ENCODE peak calls at places on chromosomes 1 and 21, in ten cellular contexts. X is NB4; N is AG04450; P is tibial artery; W is lower lobe of right lung; L is MCF 10A; O is heart left ventricle; Y is psoas muscle; A is CD8-positive, alpha-beta T cell; J is right atrium auricular region. D is an unnamed sample.

GRCh38 chr21:37603129-37603528 is 236.6 kb downstream of the DYRK1A start:
- DNase-seq in X (no peak), L (no peak), J (no peak), P (no peak), A (no peak), Y (no peak), O (no peak), N (no peak), W (no peak), D (no peak)

GRCh38 chr1:168958562-168959289 is 147.8 kb upstream of the ATP1B1 start:
- DNase-seq in P (no peak), N (no peak), A (no peak), L (no peak), X (no peak), J (no peak), O (no peak), Y (no peak), W (no peak), D (no peak)

GRCh38 chr1:9900142-9901043 is 9.7 kb downstream of the CTNNBIP1 start:
- DNase-seq in P (peak), L (no peak), W (peak), O (peak), J (peak), A (no peak), N (no peak), Y (peak), X (peak), D (peak)

GRCh38 chr1:22750671-22751016 is 40.0 kb downstream of the EPHB2 start:
- DNase-seq in A (no peak), N (no peak), Y (no peak), X (no peak), W (no peak), J (no peak), P (no peak), O (no peak), L (peak), D (no peak)

GRCh38 chr1:186442651-186443114 is 18.2 kb downstream of the PDC start:
- DNase-seq in O (no peak), J (no peak), X (peak), Y (no peak), W (no peak), A (no peak), L (peak), N (no peak), P (no peak), D (no peak)

GRCh38 chr1:172670316-172670715 is 11.4 kb downstream of the FASLG start:
- DNase-seq in A (no peak), O (no peak), L (no peak), X (no peak), Y (no peak), J (no peak), P (no peak), N (no peak), W (no peak), D (no peak)

GRCh38 chr21:46361937-46362336 is 38.0 kb downstream of the PCNT start:
- DNase-seq in N (no peak), Y (no peak), J (no peak), A (no peak), X (no peak), O (no peak), P (no peak), L (no peak), W (no peak), D (no peak)

GRCh38 chr1:91381844-91382243 is 22.8 kb downstream of the HFM1 start:
- DNase-seq in A (no peak), X (no peak), P (no peak), N (no peak), Y (no peak), W (no peak), J (no peak), O (no peak), L (no peak), D (no peak)

GRCh38 chr1:1432951-1433803 is 2.3 kb upstream of the VWA1 start:
- DNase-seq in W (peak), O (peak), Y (peak), P (peak), L (no peak), J (peak), N (no peak), X (no peak), A (no peak), D (no peak)

GRCh38 chr1:160837558-160838205 is 25.0 kb downstream of the CD244 start:
- DNase-seq in X (peak), L (no peak), P (no peak), J (no peak), W (peak), N (no peak), A (peak), Y (no peak), O (peak), D (peak)

GRCh38 chr1:84301759-84302380 is 362 bp downstream of the SAMD13 start:
- DNase-seq in X (no peak), Y (no peak), W (no peak), O (no peak), P (no peak), L (no peak), J (no peak), A (no peak), N (no peak), D (no peak)

GRCh38 chr1:101444873-101445618 is 208.2 kb downstream of the S1PR1 start:
- DNase-seq in J (no peak), L (no peak), X (no peak), W (no peak), A (no peak), P (no peak), Y (no peak), O (peak), N (no peak), D (no peak)

GRCh38 chr1:18093193-18093592 is 14.4 kb upstream of the IGSF21 start:
- DNase-seq in O (no peak), J (no peak), P (no peak), W (no peak), Y (no peak), X (no peak), A (no peak), N (no peak), L (no peak), D (no peak)

GRCh38 chr1:224736619-224737352 is 120.7 kb downstream of the CNIH3 start:
- DNase-seq in X (peak), N (no peak), W (no peak), O (peak), J (peak), P (peak), L (peak), A (no peak), Y (peak), D (no peak)

GRCh38 chr1:224733021-224733911 is 117.1 kb downstream of the CNIH3 start:
- DNase-seq in J (peak), L (no peak), A (no peak), O (peak), W (no peak), X (no peak), P (no peak), Y (no peak), N (no peak), D (no peak)

GRCh38 chr1:224735159-224735558 is 119.0 kb downstream of the CNIH3 start:
- DNase-seq in P (no peak), L (no peak), O (no peak), X (no peak), A (no peak), J (no peak), N (no peak), W (no peak), Y (no peak), D (no peak)

GRCh38 chr1:224732367-224733006 is 116.4 kb downstream of the CNIH3 start:
- DNase-seq in J (no peak), P (no peak), X (no peak), O (no peak), W (no peak), L (no peak), N (no peak), A (no peak), Y (no peak), D (no peak)

GRCh38 chr1:224734261-224734935 is 118.3 kb downstream of the CNIH3 start:
- DNase-seq in O (no peak), W (no peak), X (no peak), N (no peak), Y (no peak), L (no peak), A (no peak), J (no peak), P (no peak), D (no peak)
- TF ChIP-seq CTCF in O (no peak), W (no peak), X (no peak), N (peak), Y (no peak), L (no peak), A (no peak), J (peak), P (no peak), D (no peak)

DNA sequence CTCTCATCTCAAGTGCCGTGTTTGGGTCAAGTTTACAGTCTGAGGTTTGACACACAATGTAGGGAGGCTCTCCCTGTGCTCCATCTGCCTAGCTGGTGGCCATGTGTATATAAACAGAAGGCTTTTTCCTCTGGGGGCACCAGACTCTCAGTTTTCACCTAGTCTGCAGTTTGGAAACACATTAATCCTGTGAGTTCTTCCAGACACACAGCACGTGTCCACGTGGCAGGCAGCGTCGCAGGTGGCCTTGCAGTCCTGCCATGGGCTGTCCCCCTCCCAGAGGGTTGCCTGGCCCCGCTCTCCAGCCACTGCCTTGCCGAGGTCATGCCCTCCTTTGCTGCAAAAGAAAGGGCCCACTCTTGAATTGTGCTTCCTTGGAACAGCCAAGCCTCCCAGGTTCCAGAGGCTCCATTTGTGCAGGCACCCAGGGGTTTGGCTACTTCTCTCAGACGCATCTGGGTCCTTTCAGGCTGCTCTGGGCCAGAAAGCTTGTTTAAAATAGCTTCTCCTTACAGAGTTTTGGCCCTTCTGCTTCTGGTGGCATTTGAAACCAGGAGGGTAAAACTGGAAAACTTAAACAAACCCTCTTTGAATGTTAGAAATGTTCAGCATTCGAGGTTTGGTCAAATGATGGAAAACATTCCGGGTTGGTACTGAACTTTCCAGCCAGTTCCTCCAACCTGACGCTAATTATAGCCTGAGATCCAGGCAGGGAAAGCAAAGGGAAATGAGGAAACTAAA is 4.4 kb upstream of the RUNX1 start:
- DNase-seq in P (no peak), O (no peak), L (no peak), X (no peak), J (no peak), Y (no peak), W (no peak), N (no peak), A (no peak), D (no peak)
- TF ChIP-seq CTCF in P (no peak), O (no peak), L (no peak), X (no peak), J (no peak), Y (no peak), W (no peak), N (peak), A (no peak), D (no peak)

DNA sequence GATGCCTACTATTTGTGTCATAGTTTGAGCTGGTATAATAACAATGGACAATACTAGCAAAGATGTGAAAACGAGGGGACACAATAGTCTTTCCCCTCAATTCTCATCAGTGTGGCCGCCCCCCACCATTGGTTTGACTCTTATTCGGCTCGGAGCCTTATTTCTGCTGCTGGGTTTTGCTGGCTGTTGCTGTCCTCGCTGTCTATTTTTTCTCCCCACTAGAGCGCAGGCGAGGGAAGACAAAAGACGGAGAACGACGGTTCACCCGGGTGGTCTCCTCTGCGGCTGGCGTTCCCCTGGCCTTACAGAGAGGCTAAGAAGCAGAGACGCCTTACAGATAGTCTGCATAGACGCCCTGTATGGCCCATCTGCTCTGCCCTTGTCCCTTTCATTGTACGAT is 19.4 kb downstream of the CLIC6 start:
- DNase-seq in A (no peak), P (no peak), O (no peak), X (peak), J (no peak), L (peak), Y (no peak), W (no peak), N (no peak), D (no peak)
- TF ChIP-seq CTCF in A (no peak), P (no peak), O (peak), X (peak), J (no peak), L (peak), Y (no peak), W (no peak), N (no peak), D (no peak)

DNA sequence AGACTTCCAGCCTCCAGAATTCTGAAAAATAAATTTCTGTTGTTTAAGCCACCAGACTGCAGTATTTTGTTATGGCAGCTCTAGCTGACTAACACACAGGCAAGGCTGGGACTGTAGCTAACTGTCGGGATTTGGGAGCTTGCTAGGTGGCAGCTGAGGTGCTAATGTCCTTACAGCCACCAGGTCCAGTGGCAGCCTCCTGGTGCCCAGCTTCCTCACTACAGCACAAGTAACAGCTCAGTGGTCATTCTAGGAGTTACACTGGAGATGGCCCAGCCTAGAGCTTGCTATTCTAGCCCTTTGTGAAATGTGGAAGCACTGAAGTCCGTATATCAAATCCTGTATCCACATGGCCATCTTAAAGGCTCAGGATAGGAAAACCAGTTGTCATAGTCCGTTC is 4.3 kb upstream of the C1orf115 start:
- DNase-seq in P (no peak), A (no peak), N (no peak), W (no peak), O (no peak), X (no peak), L (no peak), Y (no peak), J (no peak), D (no peak)
- TF ChIP-seq CTCF in P (no peak), A (no peak), N (no peak), W (no peak), O (no peak), X (no peak), L (no peak), Y (no peak), J (no peak), D (no peak)

GRCh38 chr1:71196685-71197084 is 115.8 kb upstream of the ZRANB2 start:
- DNase-seq in P (no peak), X (peak), L (peak), O (no peak), J (no peak), N (peak), A (no peak), W (no peak), Y (no peak), D (no peak)
- TF ChIP-seq CTCF in P (no peak), X (no peak), L (peak), O (peak), J (peak), N (peak), A (no peak), W (peak), Y (peak), D (no peak)

DNA sequence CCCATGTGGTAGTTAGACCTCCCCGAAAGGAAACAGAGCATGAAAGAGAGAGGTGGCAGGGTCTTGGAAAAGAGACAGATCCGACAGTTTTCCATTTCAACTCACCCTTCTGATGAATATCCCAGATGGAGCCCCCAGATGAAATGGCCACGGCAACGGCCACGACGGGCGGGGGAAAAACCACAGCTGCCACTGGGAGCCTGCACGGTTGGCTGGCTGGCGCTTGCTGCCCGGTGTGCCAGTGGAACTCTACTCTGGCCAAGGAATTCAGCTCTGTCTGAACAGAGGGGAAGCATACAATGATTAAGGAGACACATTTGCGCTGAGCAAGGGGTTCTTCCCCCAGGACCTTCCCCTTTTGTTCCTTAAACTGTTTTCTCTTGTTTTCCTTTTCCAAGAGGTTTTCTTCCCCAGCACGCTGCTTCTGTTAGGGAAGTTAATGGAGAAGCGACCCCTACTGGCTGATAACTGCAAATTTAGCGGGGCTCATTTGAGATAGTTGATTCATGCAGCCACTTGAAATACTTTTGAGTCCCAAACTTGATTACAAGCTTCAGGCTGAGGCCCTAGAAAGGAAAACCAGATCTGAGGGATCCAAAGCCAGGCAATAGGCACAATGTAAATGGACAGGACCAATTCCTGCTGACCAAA is 1122.5 kb downstream of the NCAM2 start:
- DNase-seq in N (no peak), A (no peak), X (peak), L (peak), W (no peak), Y (no peak), O (no peak), P (no peak), J (no peak), D (no peak)
- TF ChIP-seq CTCF in N (peak), A (no peak), X (peak), L (no peak), W (no peak), Y (no peak), O (no peak), P (no peak), J (no peak), D (no peak)

DNA sequence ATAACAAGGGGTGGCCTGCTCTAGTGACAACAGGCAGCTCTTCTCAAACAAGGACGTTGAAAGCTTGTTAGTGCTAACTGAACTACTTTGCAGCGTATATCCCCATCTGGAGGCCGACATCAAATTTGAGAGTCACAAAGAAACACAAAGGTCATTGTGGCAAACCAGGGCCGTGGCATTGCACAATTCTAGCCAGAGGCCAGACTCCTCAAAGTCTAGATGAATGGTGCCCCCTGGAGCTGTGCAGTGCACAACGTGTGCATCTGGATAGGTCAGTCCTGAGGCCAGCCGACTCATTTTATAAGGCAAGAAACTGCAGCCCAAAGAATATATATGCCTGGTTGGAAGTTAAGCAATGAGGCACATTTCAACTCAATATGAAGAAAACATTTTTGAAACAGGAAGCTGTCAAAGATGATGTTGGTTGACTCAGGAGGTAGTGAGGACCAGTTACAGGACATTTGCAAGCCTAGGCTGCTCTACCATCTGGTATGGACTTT is 459.3 kb upstream of the RUNX1 start:
- DNase-seq in Y (peak), X (peak), O (peak), L (peak), N (peak), P (peak), J (peak), A (no peak), W (peak), D (peak)
- TF ChIP-seq CTCF in Y (peak), X (peak), O (peak), L (no peak), N (peak), P (peak), J (peak), A (no peak), W (peak), D (peak)

GRCh38 chr1:38440402-38440801 is 393.8 kb upstream of the POU3F1 start:
- DNase-seq in P (no peak), X (no peak), Y (no peak), N (no peak), L (no peak), A (no peak), O (no peak), J (no peak), W (no peak), D (no peak)

GRCh38 chr1:38433097-38433722 is 386.6 kb upstream of the POU3F1 start:
- DNase-seq in J (no peak), P (no peak), X (no peak), L (no peak), A (no peak), O (no peak), W (no peak), Y (no peak), N (no peak), D (no peak)

GRCh38 chr1:38436006-38436405 is 389.4 kb upstream of the POU3F1 start:
- DNase-seq in J (no peak), O (no peak), Y (no peak), N (no peak), X (no peak), W (no peak), P (no peak), L (no peak), A (no peak), D (no peak)

GRCh38 chr1:38431669-38432376 is 385.2 kb upstream of the POU3F1 start:
- DNase-seq in J (no peak), P (no peak), O (no peak), N (no peak), L (no peak), A (no peak), W (no peak), Y (no peak), X (no peak), D (no peak)

GRCh38 chr1:38436749-38437148 is 390.2 kb upstream of the POU3F1 start:
- DNase-seq in L (no peak), P (no peak), A (no peak), X (no peak), Y (no peak), W (no peak), N (no peak), O (no peak), J (no peak), D (no peak)
- TF ChIP-seq CTCF in L (no peak), P (no peak), A (no peak), X (no peak), Y (no peak), W (no peak), N (no peak), O (no peak), J (no peak), D (no peak)

DNA sequence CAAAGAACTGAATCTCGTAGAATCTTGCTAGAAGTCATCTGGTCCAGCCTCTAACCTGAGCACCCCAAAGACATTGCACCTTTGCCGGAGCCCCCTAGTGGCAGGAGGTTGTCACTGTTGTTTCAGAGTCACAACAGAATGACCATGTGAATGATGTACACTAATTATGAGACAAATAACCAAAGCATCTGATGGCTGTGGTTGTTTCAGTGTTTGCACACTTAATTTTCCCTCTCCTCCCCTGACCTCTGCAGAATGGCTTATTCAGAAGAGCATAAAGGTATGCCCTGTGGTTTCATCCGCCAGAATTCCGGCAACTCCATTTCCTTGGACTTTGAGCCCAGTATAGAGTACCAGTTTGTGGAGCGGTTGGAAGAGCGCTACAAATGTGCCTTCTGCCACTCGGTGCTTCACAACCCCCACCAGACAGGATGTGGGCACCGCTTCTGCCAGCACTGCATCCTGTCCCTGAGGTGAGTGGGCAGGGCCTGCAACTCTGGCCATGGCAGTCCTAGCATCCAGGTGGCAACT is 26.4 kb downstream of the TRAF5 start:
- DNase-seq in O (no peak), X (peak), L (peak), P (no peak), A (peak), Y (no peak), W (no peak), J (no peak), N (no peak), D (no peak)
- TF ChIP-seq CTCF in O (peak), X (peak), L (peak), P (peak), A (peak), Y (peak), W (peak), J (peak), N (peak), D (peak)

D was measured in CD14-positive monocyte.